ENCODE peak calls at places on chromosomes 16 and 17, in ten cellular contexts. One of them, this sample, is unnamed.
A peak's percentile ranks its signal among the peaks of the same experiment; 100 is the strongest.

GRCh38 chr16:68724797-68725196 is 12.3 kb upstream of the CDH1 start:
- ATAC-seq in left lung: no peak
- ATAC-seq in SK-N-SH treated with all-trans-retinoic acid at 6 μM for 48 hours: no peak
- ATAC-seq in effector memory CD8-positive, alpha-beta T cell: no peak
- ATAC-seq in HCT116: no peak
- ATAC-seq in sciatic nerve: no peak
- ATAC-seq in right cardiac atrium: no peak
- ATAC-seq in activated CD8-positive, alpha-beta memory T cell treated with anti-CD3 and anti-CD28 coated beads, Interleukin-2, amount 10 ng/mL, durations not matched to agents 7 days and 5 days: no peak
- ATAC-seq in left ventricle myocardium superior: no peak
- ATAC-seq in activated T-helper 17 cell treated with anti-CD3 and anti-CD28 coated beads, Interleukin-2, amount 50 U/mL, for 72 hours: no peak
- ATAC-seq in this sample: no peak

GRCh38 chr17:28747046-28747691 is 3.4 kb downstream of the TRAF4 start:
- ATAC-seq in sciatic nerve: no peak
- ATAC-seq in left ventricle myocardium superior: no peak
- ATAC-seq in SK-N-SH treated with all-trans-retinoic acid at 6 μM for 48 hours: no peak
- ATAC-seq in HCT116: no peak
- ATAC-seq in left lung: peak; percentile 22
- ATAC-seq in effector memory CD8-positive, alpha-beta T cell: no peak
- ATAC-seq in activated T-helper 17 cell treated with anti-CD3 and anti-CD28 coated beads, Interleukin-2, amount 50 U/mL, for 72 hours: no peak
- ATAC-seq in right cardiac atrium: no peak
- ATAC-seq in activated CD8-positive, alpha-beta memory T cell treated with anti-CD3 and anti-CD28 coated beads, Interleukin-2, amount 10 ng/mL, durations not matched to agents 7 days and 5 days: no peak
- ATAC-seq in this sample: peak; percentile 22

GRCh38 chr17:32298721-32299578 is 33.3 kb downstream of the RHBDL3 start:
- ATAC-seq in SK-N-SH treated with all-trans-retinoic acid at 6 μM for 48 hours: no peak
- ATAC-seq in left lung: no peak
- ATAC-seq in effector memory CD8-positive, alpha-beta T cell: no peak
- ATAC-seq in sciatic nerve: peak; percentile 32
- ATAC-seq in activated T-helper 17 cell treated with anti-CD3 and anti-CD28 coated beads, Interleukin-2, amount 50 U/mL, for 72 hours: no peak
- ATAC-seq in left ventricle myocardium superior: no peak
- ATAC-seq in HCT116: no peak
- ATAC-seq in activated CD8-positive, alpha-beta memory T cell treated with anti-CD3 and anti-CD28 coated beads, Interleukin-2, amount 10 ng/mL, durations not matched to agents 7 days and 5 days: no peak
- ATAC-seq in right cardiac atrium: no peak
- ATAC-seq in this sample: peak; percentile 45

GRCh38 chr16:79893445-79893844 is 292.9 kb upstream of the MAF start:
- ATAC-seq in left lung: no peak
- ATAC-seq in SK-N-SH treated with all-trans-retinoic acid at 6 μM for 48 hours: no peak
- ATAC-seq in activated CD8-positive, alpha-beta memory T cell treated with anti-CD3 and anti-CD28 coated beads, Interleukin-2, amount 10 ng/mL, durations not matched to agents 7 days and 5 days: no peak
- ATAC-seq in effector memory CD8-positive, alpha-beta T cell: no peak
- ATAC-seq in HCT116: no peak
- ATAC-seq in sciatic nerve: no peak
- ATAC-seq in left ventricle myocardium superior: no peak
- ATAC-seq in activated T-helper 17 cell treated with anti-CD3 and anti-CD28 coated beads, Interleukin-2, amount 50 U/mL, for 72 hours: no peak
- ATAC-seq in right cardiac atrium: no peak
- ATAC-seq in this sample: no peak

GRCh38 chr16:84096447-84097005 is 20.2 kb downstream of the MBTPS1 start:
- ATAC-seq in SK-N-SH treated with all-trans-retinoic acid at 6 μM for 48 hours: no peak
- ATAC-seq in left ventricle myocardium superior: peak; percentile 17
- ATAC-seq in right cardiac atrium: peak; percentile 12
- ATAC-seq in left lung: peak; percentile 91
- ATAC-seq in activated CD8-positive, alpha-beta memory T cell treated with anti-CD3 and anti-CD28 coated beads, Interleukin-2, amount 10 ng/mL, durations not matched to agents 7 days and 5 days: no peak
- ATAC-seq in sciatic nerve: no peak
- ATAC-seq in activated T-helper 17 cell treated with anti-CD3 and anti-CD28 coated beads, Interleukin-2, amount 50 U/mL, for 72 hours: no peak
- ATAC-seq in HCT116: no peak
- ATAC-seq in effector memory CD8-positive, alpha-beta T cell: no peak
- ATAC-seq in this sample: peak; percentile 8

GRCh38 chr16:78762222-78762621 is 662.8 kb downstream of the WWOX start:
- ATAC-seq in activated CD8-positive, alpha-beta memory T cell treated with anti-CD3 and anti-CD28 coated beads, Interleukin-2, amount 10 ng/mL, durations not matched to agents 7 days and 5 days: peak; percentile 39
- ATAC-seq in left ventricle myocardium superior: no peak
- ATAC-seq in SK-N-SH treated with all-trans-retinoic acid at 6 μM for 48 hours: no peak
- ATAC-seq in activated T-helper 17 cell treated with anti-CD3 and anti-CD28 coated beads, Interleukin-2, amount 50 U/mL, for 72 hours: peak; percentile 67
- ATAC-seq in left lung: peak; percentile 31
- ATAC-seq in effector memory CD8-positive, alpha-beta T cell: no peak
- ATAC-seq in sciatic nerve: no peak
- ATAC-seq in right cardiac atrium: no peak
- ATAC-seq in HCT116: no peak
- ATAC-seq in this sample: no peak

GRCh38 chr17:49695698-49696232 is 12.0 kb downstream of the SLC35B1 start:
- ATAC-seq in HCT116: no peak
- ATAC-seq in activated T-helper 17 cell treated with anti-CD3 and anti-CD28 coated beads, Interleukin-2, amount 50 U/mL, for 72 hours: peak; percentile 54
- ATAC-seq in left ventricle myocardium superior: no peak
- ATAC-seq in right cardiac atrium: no peak
- ATAC-seq in effector memory CD8-positive, alpha-beta T cell: no peak
- ATAC-seq in left lung: no peak
- ATAC-seq in activated CD8-positive, alpha-beta memory T cell treated with anti-CD3 and anti-CD28 coated beads, Interleukin-2, amount 10 ng/mL, durations not matched to agents 7 days and 5 days: peak; percentile 55
- ATAC-seq in sciatic nerve: no peak
- ATAC-seq in SK-N-SH treated with all-trans-retinoic acid at 6 μM for 48 hours: no peak
- ATAC-seq in this sample: no peak

GRCh38 chr16:30728904-30729672 is 19.1 kb upstream of the PHKG2 start:
- ATAC-seq in left ventricle myocardium superior: peak; percentile 44
- ATAC-seq in activated CD8-positive, alpha-beta memory T cell treated with anti-CD3 and anti-CD28 coated beads, Interleukin-2, amount 10 ng/mL, durations not matched to agents 7 days and 5 days: no peak
- ATAC-seq in HCT116: no peak
- ATAC-seq in right cardiac atrium: peak; percentile 30
- ATAC-seq in activated T-helper 17 cell treated with anti-CD3 and anti-CD28 coated beads, Interleukin-2, amount 50 U/mL, for 72 hours: no peak
- ATAC-seq in left lung: no peak
- ATAC-seq in effector memory CD8-positive, alpha-beta T cell: no peak
- ATAC-seq in sciatic nerve: peak; percentile 31
- ATAC-seq in SK-N-SH treated with all-trans-retinoic acid at 6 μM for 48 hours: no peak
- ATAC-seq in this sample: no peak

GRCh38 chr17:74631468-74632195 is 8.1 kb upstream of the CD300E start:
- ATAC-seq in effector memory CD8-positive, alpha-beta T cell: no peak
- ATAC-seq in sciatic nerve: peak; percentile 38
- ATAC-seq in right cardiac atrium: peak; percentile 50
- ATAC-seq in HCT116: no peak
- ATAC-seq in activated CD8-positive, alpha-beta memory T cell treated with anti-CD3 and anti-CD28 coated beads, Interleukin-2, amount 10 ng/mL, durations not matched to agents 7 days and 5 days: no peak
- ATAC-seq in left ventricle myocardium superior: peak; percentile 37
- ATAC-seq in SK-N-SH treated with all-trans-retinoic acid at 6 μM for 48 hours: peak; percentile 26
- ATAC-seq in left lung: peak; percentile 79
- ATAC-seq in activated T-helper 17 cell treated with anti-CD3 and anti-CD28 coated beads, Interleukin-2, amount 50 U/mL, for 72 hours: no peak
- ATAC-seq in this sample: no peak

GRCh38 chr16:9681556-9681955 is 500.7 kb downstream of the GRIN2A start:
- ATAC-seq in activated CD8-positive, alpha-beta memory T cell treated with anti-CD3 and anti-CD28 coated beads, Interleukin-2, amount 10 ng/mL, durations not matched to agents 7 days and 5 days: no peak
- ATAC-seq in left ventricle myocardium superior: no peak
- ATAC-seq in effector memory CD8-positive, alpha-beta T cell: no peak
- ATAC-seq in sciatic nerve: no peak
- ATAC-seq in left lung: no peak
- ATAC-seq in HCT116: no peak
- ATAC-seq in activated T-helper 17 cell treated with anti-CD3 and anti-CD28 coated beads, Interleukin-2, amount 50 U/mL, for 72 hours: no peak
- ATAC-seq in right cardiac atrium: no peak
- ATAC-seq in SK-N-SH treated with all-trans-retinoic acid at 6 μM for 48 hours: no peak
- ATAC-seq in this sample: no peak

GRCh38 chr17:42329025-42329976 is 41.0 kb downstream of the STAT5A start:
- ATAC-seq in activated CD8-positive, alpha-beta memory T cell treated with anti-CD3 and anti-CD28 coated beads, Interleukin-2, amount 10 ng/mL, durations not matched to agents 7 days and 5 days: no peak
- ATAC-seq in SK-N-SH treated with all-trans-retinoic acid at 6 μM for 48 hours: peak; percentile 87
- ATAC-seq in left ventricle myocardium superior: peak; percentile 29
- ATAC-seq in activated T-helper 17 cell treated with anti-CD3 and anti-CD28 coated beads, Interleukin-2, amount 50 U/mL, for 72 hours: no peak
- ATAC-seq in left lung: peak; percentile 74
- ATAC-seq in effector memory CD8-positive, alpha-beta T cell: no peak
- ATAC-seq in sciatic nerve: peak; percentile 76
- ATAC-seq in HCT116: no peak
- ATAC-seq in right cardiac atrium: peak; percentile 66
- ATAC-seq in this sample: peak; percentile 68

GRCh38 chr17:59666235-59666634 is 41.0 kb downstream of the PTRH2 start:
- ATAC-seq in sciatic nerve: no peak
- ATAC-seq in effector memory CD8-positive, alpha-beta T cell: no peak
- ATAC-seq in activated T-helper 17 cell treated with anti-CD3 and anti-CD28 coated beads, Interleukin-2, amount 50 U/mL, for 72 hours: no peak
- ATAC-seq in HCT116: no peak
- ATAC-seq in right cardiac atrium: no peak
- ATAC-seq in left ventricle myocardium superior: no peak
- ATAC-seq in activated CD8-positive, alpha-beta memory T cell treated with anti-CD3 and anti-CD28 coated beads, Interleukin-2, amount 10 ng/mL, durations not matched to agents 7 days and 5 days: no peak
- ATAC-seq in SK-N-SH treated with all-trans-retinoic acid at 6 μM for 48 hours: no peak
- ATAC-seq in left lung: no peak
- ATAC-seq in this sample: no peak

GRCh38 chr16:11333696-11334095 is 11.6 kb upstream of the RMI2 start:
- ATAC-seq in activated CD8-positive, alpha-beta memory T cell treated with anti-CD3 and anti-CD28 coated beads, Interleukin-2, amount 10 ng/mL, durations not matched to agents 7 days and 5 days: no peak
- ATAC-seq in HCT116: no peak
- ATAC-seq in left ventricle myocardium superior: no peak
- ATAC-seq in sciatic nerve: no peak
- ATAC-seq in activated T-helper 17 cell treated with anti-CD3 and anti-CD28 coated beads, Interleukin-2, amount 50 U/mL, for 72 hours: no peak
- ATAC-seq in left lung: no peak
- ATAC-seq in effector memory CD8-positive, alpha-beta T cell: no peak
- ATAC-seq in SK-N-SH treated with all-trans-retinoic acid at 6 μM for 48 hours: no peak
- ATAC-seq in right cardiac atrium: no peak
- ATAC-seq in this sample: no peak

GRCh38 chr17:79934653-79934970 is 95.4 kb upstream of the CBX4 start:
- ATAC-seq in HCT116: no peak
- ATAC-seq in right cardiac atrium: no peak
- ATAC-seq in left ventricle myocardium superior: no peak
- ATAC-seq in activated T-helper 17 cell treated with anti-CD3 and anti-CD28 coated beads, Interleukin-2, amount 50 U/mL, for 72 hours: no peak
- ATAC-seq in activated CD8-positive, alpha-beta memory T cell treated with anti-CD3 and anti-CD28 coated beads, Interleukin-2, amount 10 ng/mL, durations not matched to agents 7 days and 5 days: no peak
- ATAC-seq in sciatic nerve: no peak
- ATAC-seq in SK-N-SH treated with all-trans-retinoic acid at 6 μM for 48 hours: no peak
- ATAC-seq in left lung: no peak
- ATAC-seq in effector memory CD8-positive, alpha-beta T cell: no peak
- ATAC-seq in this sample: no peak

GRCh38 chr16:19674485-19674884 is 43.5 kb downstream of the KNOP1 start:
- ATAC-seq in effector memory CD8-positive, alpha-beta T cell: no peak
- ATAC-seq in left lung: no peak
- ATAC-seq in right cardiac atrium: no peak
- ATAC-seq in activated T-helper 17 cell treated with anti-CD3 and anti-CD28 coated beads, Interleukin-2, amount 50 U/mL, for 72 hours: peak; percentile 49
- ATAC-seq in activated CD8-positive, alpha-beta memory T cell treated with anti-CD3 and anti-CD28 coated beads, Interleukin-2, amount 10 ng/mL, durations not matched to agents 7 days and 5 days: no peak
- ATAC-seq in sciatic nerve: no peak
- ATAC-seq in SK-N-SH treated with all-trans-retinoic acid at 6 μM for 48 hours: no peak
- ATAC-seq in HCT116: no peak
- ATAC-seq in left ventricle myocardium superior: no peak
- ATAC-seq in this sample: no peak

This sample was measured in esophagus mucosa.